ENCODE peak calls at places on chromosomes 13 and 19, in six cellular contexts. One of them, this sample, is unnamed.

GRCh38 chr19:32407004-32407992 is 1.7 kb downstream of the DPY19L3 start:
- DNase-seq in mammary epithelial cell: no peak
- DNase-seq in adrenal gland: no peak
- DNase-seq in IMR-90: peak; percentile 37
- DNase-seq in left lung: no peak
- DNase-seq in keratinocyte: no peak
- DNase-seq in this sample: no peak

GRCh38 chr13:111280666-111281577 is 39.5 kb upstream of the TEX29 start:
- DNase-seq in mammary epithelial cell: no peak
- DNase-seq in adrenal gland: peak; percentile 44
- DNase-seq in IMR-90: peak; percentile 86
- DNase-seq in left lung: no peak
- DNase-seq in keratinocyte: no peak
- DNase-seq in this sample: no peak

GRCh38 chr19:41702208-41702651 is 6.2 kb upstream of the CEACAM5 start:
- DNase-seq in mammary epithelial cell: peak; percentile 30
- DNase-seq in adrenal gland: no peak
- DNase-seq in IMR-90: peak; percentile 33
- DNase-seq in left lung: no peak
- DNase-seq in keratinocyte: no peak
- DNase-seq in this sample: no peak

GRCh38 chr19:45999653-46000121 is 4.4 kb downstream of the CCDC61 start:
- DNase-seq in mammary epithelial cell: no peak
- DNase-seq in adrenal gland: peak; percentile 87
- DNase-seq in IMR-90: peak; percentile 43
- DNase-seq in left lung: peak; percentile 79
- DNase-seq in keratinocyte: no peak
- DNase-seq in this sample: no peak

GRCh38 chr19:11180346-11180745 is 17.0 kb downstream of the KANK2 start:
- DNase-seq in mammary epithelial cell: no peak
- DNase-seq in adrenal gland: no peak
- DNase-seq in IMR-90: no peak
- DNase-seq in left lung: no peak
- DNase-seq in keratinocyte: no peak
- DNase-seq in this sample: no peak

GRCh38 chr13:94249512-94249911 is 230.0 kb downstream of the DCT start:
- DNase-seq in mammary epithelial cell: peak; percentile 61
- DNase-seq in adrenal gland: no peak
- DNase-seq in IMR-90: peak; percentile 88
- DNase-seq in left lung: no peak
- DNase-seq in keratinocyte: no peak
- DNase-seq in this sample: no peak

GRCh38 chr13:45782327-45783045 is 69.1 kb downstream of the SIAH3 start:
- DNase-seq in mammary epithelial cell: no peak
- DNase-seq in adrenal gland: no peak
- DNase-seq in IMR-90: no peak
- DNase-seq in left lung: no peak
- DNase-seq in keratinocyte: no peak
- DNase-seq in this sample: no peak

GRCh38 chr13:30864352-30865130 is 41.5 kb upstream of the MEDAG start:
- DNase-seq in mammary epithelial cell: peak; percentile 41
- DNase-seq in adrenal gland: no peak
- DNase-seq in IMR-90: peak; percentile 98
- DNase-seq in left lung: no peak
- DNase-seq in keratinocyte: no peak
- DNase-seq in this sample: no peak

GRCh38 chr19:49149652-49150105 is 5.5 kb downstream of the HRC start:
- DNase-seq in mammary epithelial cell: peak; percentile 66
- DNase-seq in adrenal gland: peak; percentile 89
- DNase-seq in IMR-90: peak; percentile 83
- DNase-seq in left lung: peak; percentile 57
- DNase-seq in keratinocyte: no peak
- DNase-seq in this sample: peak; percentile 67

GRCh38 chr19:8075158-8076086 is 22.9 kb downstream of the CCL25 start:
- DNase-seq in mammary epithelial cell: no peak
- DNase-seq in adrenal gland: no peak
- DNase-seq in IMR-90: no peak
- DNase-seq in left lung: peak; percentile 16
- DNase-seq in keratinocyte: no peak
- DNase-seq in this sample: no peak

GRCh38 chr13:33799950-33800592 is 17.9 kb upstream of the RFC3 start:
- DNase-seq in mammary epithelial cell: peak; percentile 11
- DNase-seq in adrenal gland: no peak
- DNase-seq in IMR-90: peak; percentile 46
- DNase-seq in left lung: no peak
- DNase-seq in keratinocyte: no peak
- DNase-seq in this sample: no peak

GRCh38 chr13:75151081-75151643 is 330.8 kb downstream of the TBC1D4 start:
- DNase-seq in mammary epithelial cell: no peak
- DNase-seq in adrenal gland: no peak
- DNase-seq in IMR-90: peak; percentile 52
- DNase-seq in left lung: no peak
- DNase-seq in keratinocyte: no peak
- DNase-seq in this sample: no peak

GRCh38 chr19:40191836-40192646 is 815 bp downstream of the MAP3K10 start:
- DNase-seq in mammary epithelial cell: no peak
- DNase-seq in adrenal gland: no peak
- DNase-seq in IMR-90: peak; percentile 19
- DNase-seq in left lung: peak; percentile 85
- DNase-seq in keratinocyte: no peak
- DNase-seq in this sample: peak; percentile 39

GRCh38 chr19:10219678-10220077 is 11.5 kb downstream of the S1PR2 start:
- DNase-seq in mammary epithelial cell: peak; percentile 49
- DNase-seq in adrenal gland: no peak
- DNase-seq in IMR-90: peak; percentile 89
- DNase-seq in left lung: no peak
- DNase-seq in keratinocyte: no peak
- DNase-seq in this sample: no peak

GRCh38 chr19:19259741-19260140 is 13.4 kb downstream of the TM6SF2 start:
- DNase-seq in mammary epithelial cell: peak; percentile 37
- DNase-seq in adrenal gland: no peak
- DNase-seq in IMR-90: peak; percentile 11
- DNase-seq in left lung: no peak
- DNase-seq in keratinocyte: no peak
- DNase-seq in this sample: no peak

GRCh38 chr13:42487221-42487620 is 86.7 kb upstream of the TNFSF11 start:
- DNase-seq in mammary epithelial cell: no peak
- DNase-seq in adrenal gland: no peak
- DNase-seq in IMR-90: peak; percentile 21
- DNase-seq in left lung: no peak
- DNase-seq in keratinocyte: no peak
- DNase-seq in this sample: no peak

GRCh38 chr13:77737583-77738200 is 40.2 kb downstream of the SLAIN1 start:
- DNase-seq in mammary epithelial cell: no peak
- DNase-seq in adrenal gland: no peak
- DNase-seq in IMR-90: no peak
- DNase-seq in left lung: no peak
- DNase-seq in keratinocyte: no peak
- DNase-seq in this sample: no peak

GRCh38 chr19:10134040-10134439 is 14.3 kb upstream of the EIF3G start:
- DNase-seq in mammary epithelial cell: no peak
- DNase-seq in adrenal gland: no peak
- DNase-seq in IMR-90: no peak
- DNase-seq in left lung: no peak
- DNase-seq in keratinocyte: no peak
- DNase-seq in this sample: no peak

GRCh38 chr13:40466271-40466670 is 200.2 kb downstream of the FOXO1 start:
- DNase-seq in mammary epithelial cell: no peak
- DNase-seq in adrenal gland: no peak
- DNase-seq in IMR-90: no peak
- DNase-seq in left lung: no peak
- DNase-seq in keratinocyte: no peak
- DNase-seq in this sample: no peak

GRCh38 chr13:99056381-99057014 is 78.6 kb upstream of the DOCK9 start:
- DNase-seq in mammary epithelial cell: peak; percentile 15
- DNase-seq in adrenal gland: no peak
- DNase-seq in IMR-90: no peak
- DNase-seq in left lung: no peak
- DNase-seq in keratinocyte: no peak
- DNase-seq in this sample: no peak

GRCh38 chr19:51460164-51460992 is 2.1 kb upstream of the SIGLEC8 start:
- DNase-seq in mammary epithelial cell: no peak
- DNase-seq in adrenal gland: no peak
- DNase-seq in IMR-90: peak; percentile 7
- DNase-seq in left lung: no peak
- DNase-seq in keratinocyte: no peak
- DNase-seq in this sample: no peak

GRCh38 chr13:20359335-20359734 is 127.2 kb upstream of the GJB6 start:
- DNase-seq in mammary epithelial cell: peak; percentile 99
- DNase-seq in adrenal gland: no peak
- DNase-seq in IMR-90: peak; percentile 99
- DNase-seq in left lung: no peak
- DNase-seq in keratinocyte: peak; percentile 98
- DNase-seq in this sample: no peak

GRCh38 chr19:40025938-40026596 is 29.2 kb downstream of the ZNF546 start:
- DNase-seq in mammary epithelial cell: no peak
- DNase-seq in adrenal gland: no peak
- DNase-seq in IMR-90: no peak
- DNase-seq in left lung: no peak
- DNase-seq in keratinocyte: no peak
- DNase-seq in this sample: no peak

GRCh38 chr13:35388456-35388855 is 88.0 kb downstream of the MAB21L1 start:
- DNase-seq in mammary epithelial cell: no peak
- DNase-seq in adrenal gland: no peak
- DNase-seq in IMR-90: no peak
- DNase-seq in left lung: no peak
- DNase-seq in keratinocyte: no peak
- DNase-seq in this sample: no peak

GRCh38 chr19:46529622-46530451 is 34.2 kb upstream of the PNMA8B start:
- DNase-seq in mammary epithelial cell: peak; percentile 69
- DNase-seq in adrenal gland: peak; percentile 85
- DNase-seq in IMR-90: peak; percentile 54
- DNase-seq in left lung: peak; percentile 89
- DNase-seq in keratinocyte: no peak
- DNase-seq in this sample: peak; percentile 69

GRCh38 chr19:53908106-53908932 is 759 bp upstream of the CACNG7 start:
- DNase-seq in mammary epithelial cell: peak; percentile 21
- DNase-seq in adrenal gland: peak; percentile 51
- DNase-seq in IMR-90: peak; percentile 40
- DNase-seq in left lung: no peak
- DNase-seq in keratinocyte: no peak
- DNase-seq in this sample: peak; percentile 36

GRCh38 chr13:49976314-49977258 is 20.3 kb upstream of the TRIM13 start:
- DNase-seq in mammary epithelial cell: peak; percentile 69
- DNase-seq in adrenal gland: peak; percentile 87
- DNase-seq in IMR-90: peak; percentile 70
- DNase-seq in left lung: peak; percentile 83
- DNase-seq in keratinocyte: no peak
- DNase-seq in this sample: peak; percentile 71

DNA sequence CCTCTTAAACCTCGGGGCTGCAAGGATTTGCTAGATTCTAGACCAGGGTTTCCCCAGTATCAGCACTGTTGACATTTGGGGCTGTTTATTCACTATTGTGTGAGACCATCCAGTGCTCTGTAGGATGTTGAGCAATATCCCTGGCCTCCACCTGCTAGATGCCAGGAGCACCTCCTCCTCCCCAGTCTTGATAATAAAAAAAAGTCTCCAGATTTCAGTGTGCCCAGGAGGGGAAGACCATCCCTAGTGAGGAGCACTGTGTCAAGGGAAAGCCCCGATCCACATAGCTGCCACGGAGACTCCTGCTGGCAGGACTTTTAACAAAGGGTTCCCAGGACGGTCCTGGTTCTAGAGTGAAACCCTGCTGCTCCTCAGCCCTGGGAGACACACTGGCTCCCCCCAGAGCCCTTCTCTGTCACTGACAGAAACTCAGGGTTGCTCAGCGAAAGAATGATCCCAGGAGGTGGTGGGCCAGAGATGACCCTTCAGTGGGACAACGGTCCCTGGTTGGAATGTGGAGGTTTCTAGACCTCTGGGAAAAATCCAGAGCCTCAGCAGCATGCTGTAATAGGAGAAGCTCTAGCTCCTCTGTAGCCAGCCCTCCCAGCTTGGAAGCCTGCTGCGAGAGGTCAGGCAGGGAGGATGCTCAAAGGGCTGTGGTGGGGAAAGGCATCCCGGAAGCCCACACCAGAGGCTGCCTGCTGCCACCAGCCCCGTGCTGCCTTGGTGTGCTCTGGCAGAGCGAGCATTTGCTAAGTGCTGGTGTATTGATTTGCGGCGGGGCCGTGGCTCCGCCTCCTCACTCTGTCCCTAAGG is 20.3 kb downstream of the LYL1 start:
- DNase-seq in mammary epithelial cell: no peak
- DNase-seq in adrenal gland: no peak
- DNase-seq in IMR-90: peak; percentile 62
- DNase-seq in left lung: no peak
- DNase-seq in keratinocyte: no peak
- DNase-seq in this sample: no peak
- TF ChIP-seq CTCF in mammary epithelial cell: no peak
- TF ChIP-seq CTCF in adrenal gland: no peak
- TF ChIP-seq CTCF in IMR-90: peak; percentile 53
- TF ChIP-seq CTCF in left lung: no peak
- TF ChIP-seq CTCF in keratinocyte: no peak
- TF ChIP-seq CTCF in this sample: peak; percentile 56

GRCh38 chr19:1745589-1746031 is 7.7 kb upstream of the ONECUT3 start:
- DNase-seq in mammary epithelial cell: no peak
- DNase-seq in adrenal gland: no peak
- DNase-seq in IMR-90: no peak
- DNase-seq in left lung: no peak
- DNase-seq in keratinocyte: no peak
- DNase-seq in this sample: no peak
- H3K27me3 ChIP-seq in mammary epithelial cell: peaks cover 8% of the 10 kb centered on the region
- H3K27me3 ChIP-seq in adrenal gland: peaks cover 74% of the 10 kb centered on the region
- H3K27me3 ChIP-seq in IMR-90: peaks cover 45% of the 10 kb centered on the region
- H3K27me3 ChIP-seq in left lung: peaks cover 52% of the 10 kb centered on the region
- H3K27me3 ChIP-seq in keratinocyte: peaks cover 25% of the 10 kb centered on the region
- H3K27me3 ChIP-seq in this sample: peaks cover 36% of the 10 kb centered on the region

GRCh38 chr13:112994084-112994780 is 25.2 kb downstream of the MCF2L start:
- DNase-seq in mammary epithelial cell: peak; percentile 4
- DNase-seq in adrenal gland: no peak
- DNase-seq in IMR-90: no peak
- DNase-seq in left lung: peak; percentile 80
- DNase-seq in keratinocyte: no peak
- DNase-seq in this sample: no peak
- H3K27ac ChIP-seq in mammary epithelial cell: no peak overlapping the region
- H3K27ac ChIP-seq in adrenal gland: no peak overlapping the region
- H3K27ac ChIP-seq in IMR-90: no peak overlapping the region
- H3K27ac ChIP-seq in left lung: no peak overlapping the region
- H3K27ac ChIP-seq in keratinocyte: no peak overlapping the region
- H3K27ac ChIP-seq in this sample: no peak overlapping the region

DNA sequence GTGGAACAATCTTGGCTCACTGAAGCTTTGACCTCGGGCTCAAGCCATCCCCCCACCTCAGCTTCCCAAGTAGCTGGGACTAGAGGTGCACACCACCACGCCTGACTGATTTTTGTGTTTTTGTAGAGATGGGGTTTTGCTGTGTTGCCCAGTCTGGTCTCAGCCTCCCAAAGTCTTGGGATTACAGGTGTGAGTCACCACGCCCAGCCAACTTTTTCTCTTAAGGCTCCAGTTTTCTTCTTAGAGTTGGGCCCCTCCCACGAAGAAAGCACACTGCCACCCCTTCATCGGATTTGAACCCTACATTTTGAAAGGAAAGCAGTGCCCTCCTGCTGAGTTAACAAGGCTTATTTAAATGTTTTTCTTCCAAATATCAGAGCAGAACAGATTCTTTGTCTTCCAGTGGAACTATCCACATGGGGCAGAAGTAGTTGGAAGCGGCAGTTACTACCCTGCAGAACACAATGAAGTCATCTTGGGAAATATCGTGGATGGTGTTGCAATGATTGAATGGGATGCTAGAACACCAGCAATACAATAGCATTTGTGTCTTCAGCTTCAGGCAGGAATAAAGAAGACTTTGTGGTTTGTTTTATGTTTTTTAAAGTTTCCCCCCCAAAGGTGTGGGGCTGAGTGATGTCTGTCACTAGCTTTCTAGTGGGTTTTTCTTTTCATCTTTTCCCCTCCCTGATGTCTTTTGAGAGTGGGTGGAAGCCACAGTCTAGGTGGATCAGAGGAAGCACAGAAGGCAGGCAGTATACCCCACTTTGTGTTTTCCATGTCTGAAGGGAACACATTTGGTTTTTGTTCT is 8.9 kb downstream of the ACTN4 start:
- DNase-seq in mammary epithelial cell: peak; percentile 92
- DNase-seq in adrenal gland: no peak
- DNase-seq in IMR-90: peak; percentile 63
- DNase-seq in left lung: no peak
- DNase-seq in keratinocyte: no peak
- DNase-seq in this sample: no peak
- TF ChIP-seq CTCF in mammary epithelial cell: no peak
- TF ChIP-seq CTCF in adrenal gland: no peak
- TF ChIP-seq CTCF in IMR-90: no peak
- TF ChIP-seq CTCF in left lung: no peak
- TF ChIP-seq CTCF in keratinocyte: no peak
- TF ChIP-seq CTCF in this sample: no peak

This sample was measured in heart right ventricle.